ENCODE peak calls at places on chromosomes 1 and 21, in four cellular contexts. One of them, this sample, is unnamed.
A peak's percentile ranks its signal among the peaks of the same experiment; 100 is the strongest.

GRCh38 chr1:97340951-97341350 is 579.9 kb downstream of the DPYD start:
- DNase-seq in K562: no peak
- DNase-seq in HepG2: no peak
- DNase-seq in H1: no peak
- DNase-seq in this sample: no peak

GRCh38 chr1:97306504-97306903 is 584.9 kb downstream of the PTBP2 start:
- DNase-seq in K562: no peak
- DNase-seq in HepG2: no peak
- DNase-seq in H1: no peak
- DNase-seq in this sample: no peak

GRCh38 chr1:34166191-34167090 is 1.4 kb upstream of the CSMD2 start:
- DNase-seq in K562: no peak
- DNase-seq in HepG2: no peak
- DNase-seq in H1: peak; percentile 83
- DNase-seq in this sample: peak; percentile 85

GRCh38 chr1:192133350-192133950 is 24.8 kb upstream of the RGS18 start:
- DNase-seq in K562: no peak
- DNase-seq in HepG2: no peak
- DNase-seq in H1: no peak
- DNase-seq in this sample: no peak

GRCh38 chr1:31666290-31666963 is 21.8 kb upstream of the PEF1 start:
- DNase-seq in K562: no peak
- DNase-seq in HepG2: no peak
- DNase-seq in H1: no peak
- DNase-seq in this sample: no peak

GRCh38 chr1:201941420-201942128 is 4.8 kb downstream of the LMOD1 start:
- DNase-seq in K562: peak; percentile 84
- DNase-seq in HepG2: peak; percentile 49
- DNase-seq in H1: peak; percentile 77
- DNase-seq in this sample: peak; percentile 80

GRCh38 chr21:35428489-35428888 is 379.4 kb upstream of the RUNX1 start:
- DNase-seq in K562: no peak
- DNase-seq in HepG2: no peak
- DNase-seq in H1: no peak
- DNase-seq in this sample: no peak

GRCh38 chr1:58988752-58989151 is 204.9 kb upstream of the JUN start:
- DNase-seq in K562: no peak
- DNase-seq in HepG2: no peak
- DNase-seq in H1: no peak
- DNase-seq in this sample: no peak

GRCh38 chr1:154481058-154481457 is 21.0 kb upstream of the TDRD10 start:
- DNase-seq in K562: no peak
- DNase-seq in HepG2: no peak
- DNase-seq in H1: no peak
- DNase-seq in this sample: no peak

GRCh38 chr1:115771847-115772457 is 3.4 kb upstream of the CASQ2 start:
- DNase-seq in K562: peak; percentile 71
- DNase-seq in HepG2: peak; percentile 78
- DNase-seq in H1: peak; percentile 53
- DNase-seq in this sample: peak; percentile 87

GRCh38 chr1:93597697-93598096 is 83.9 kb downstream of the BCAR3 start:
- DNase-seq in K562: no peak
- DNase-seq in HepG2: no peak
- DNase-seq in H1: no peak
- DNase-seq in this sample: no peak

GRCh38 chr1:119959836-119960235 is 63.5 kb upstream of the ADAM30 start:
- DNase-seq in K562: no peak
- DNase-seq in HepG2: no peak
- DNase-seq in H1: no peak
- DNase-seq in this sample: no peak

GRCh38 chr1:116359060-116359830 is 13.8 kb upstream of the ATP1A1 start:
- DNase-seq in K562: no peak
- DNase-seq in HepG2: no peak
- DNase-seq in H1: no peak
- DNase-seq in this sample: no peak

GRCh38 chr1:208988811-208989222 is 594.7 kb upstream of the CAMK1G start:
- DNase-seq in K562: no peak
- DNase-seq in HepG2: no peak
- DNase-seq in H1: no peak
- DNase-seq in this sample: no peak

GRCh38 chr1:64453695-64454094 is 16.2 kb upstream of the CACHD1 start:
- DNase-seq in K562: no peak
- DNase-seq in HepG2: no peak
- DNase-seq in H1: no peak
- DNase-seq in this sample: no peak

GRCh38 chr21:42161957-42162681 is 56.8 kb upstream of the ABCG1 start:
- DNase-seq in K562: no peak
- DNase-seq in HepG2: no peak
- DNase-seq in H1: no peak
- DNase-seq in this sample: no peak

GRCh38 chr21:37765501-37765900 is 150.8 kb downstream of the KCNJ6 start:
- DNase-seq in K562: no peak
- DNase-seq in HepG2: no peak
- DNase-seq in H1: no peak
- DNase-seq in this sample: no peak

GRCh38 chr1:164682570-164682969 is 123.6 kb downstream of the PBX1 start:
- DNase-seq in K562: no peak
- DNase-seq in HepG2: no peak
- DNase-seq in H1: no peak
- DNase-seq in this sample: no peak

GRCh38 chr1:44157903-44158302 is 16.5 kb upstream of the KLF18 start:
- DNase-seq in K562: no peak
- DNase-seq in HepG2: no peak
- DNase-seq in H1: no peak
- DNase-seq in this sample: no peak

GRCh38 chr1:223716302-223716862 is 4.0 kb downstream of the CAPN2 start:
- DNase-seq in K562: no peak
- DNase-seq in HepG2: no peak
- DNase-seq in H1: no peak
- DNase-seq in this sample: no peak

GRCh38 chr1:178465011-178465410 is 31.8 kb downstream of the CLEC20A start:
- DNase-seq in K562: no peak
- DNase-seq in HepG2: no peak
- DNase-seq in H1: no peak
- DNase-seq in this sample: no peak

GRCh38 chr1:185439727-185440415 is 122.8 kb upstream of the IVNS1ABP start:
- DNase-seq in K562: no peak
- DNase-seq in HepG2: no peak
- DNase-seq in H1: no peak
- DNase-seq in this sample: no peak

GRCh38 chr1:193794239-193794638 is 607.8 kb upstream of the B3GALT2 start:
- DNase-seq in K562: no peak
- DNase-seq in HepG2: no peak
- DNase-seq in H1: no peak
- DNase-seq in this sample: no peak

GRCh38 chr1:182149411-182149965 is 88.0 kb upstream of the ZNF648 start:
- DNase-seq in K562: peak; percentile 55
- DNase-seq in HepG2: no peak
- DNase-seq in H1: no peak
- DNase-seq in this sample: peak; percentile 46
- TF ChIP-seq YY1 in K562: no peak
- TF ChIP-seq YY1 in HepG2: no peak
- TF ChIP-seq YY1 in H1: no peak
- TF ChIP-seq YY1 in this sample: no peak

GRCh38 chr1:75725256-75725655 is 747 bp downstream of the ACADM start:
- DNase-seq in K562: no peak
- DNase-seq in HepG2: no peak
- DNase-seq in H1: no peak
- DNase-seq in this sample: no peak
- TF ChIP-seq YY1 in K562: no peak
- TF ChIP-seq YY1 in HepG2: no peak
- TF ChIP-seq YY1 in H1: no peak
- TF ChIP-seq YY1 in this sample: no peak

DNA sequence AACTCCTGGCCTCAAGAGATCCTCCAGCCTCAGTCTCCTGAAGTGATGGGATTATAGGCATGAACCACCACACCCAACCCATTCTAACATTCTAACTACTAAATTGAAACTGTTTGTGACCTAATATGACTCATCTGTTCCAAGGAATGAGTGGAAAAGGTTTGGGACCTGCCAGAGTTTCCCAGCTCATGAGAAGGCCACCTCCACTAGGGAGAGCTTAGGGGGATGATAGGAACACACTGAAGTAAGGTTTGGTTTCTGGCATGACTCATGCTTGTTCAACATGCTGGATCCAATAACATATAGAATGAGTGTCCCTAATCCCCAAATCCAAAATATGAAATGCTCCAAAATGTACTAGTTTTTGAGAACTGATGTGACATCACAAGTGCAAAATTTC is 18.9 kb upstream of the SCAF4 start:
- DNase-seq in K562: no peak
- DNase-seq in HepG2: no peak
- DNase-seq in H1: no peak
- DNase-seq in this sample: no peak
- TF ChIP-seq YY1 in K562: no peak
- TF ChIP-seq YY1 in HepG2: no peak
- TF ChIP-seq YY1 in H1: no peak
- TF ChIP-seq YY1 in this sample: no peak

GRCh38 chr21:46084709-46085108 is 13.2 kb upstream of the COL6A2 start:
- DNase-seq in K562: no peak
- DNase-seq in HepG2: no peak
- DNase-seq in H1: no peak
- DNase-seq in this sample: no peak
- TF ChIP-seq YY1 in K562: no peak
- TF ChIP-seq YY1 in HepG2: no peak
- TF ChIP-seq YY1 in H1: no peak
- TF ChIP-seq YY1 in this sample: no peak

This sample was measured in NT2/D1.